ENCODE peak calls at places on chromosomes 11 and 22, in five cellular contexts. One of them, this sample, is unnamed.
A peak's percentile ranks its signal among the peaks of the same experiment; 100 is the strongest.

GRCh38 chr22:19974233-19974861 is 32.7 kb upstream of the TXNRD2 start:
- DNase-seq in EH: peak; percentile 68
- DNase-seq in RWPE1: no peak
- DNase-seq in SHP77 treated with DMSO at 0.1 percent for 48 hours: peak; percentile 86
- DNase-seq in lower lobe of right lung: peak; percentile 66
- DNase-seq in this sample: peak; percentile 92

GRCh38 chr22:29716814-29717213 is 3.0 kb upstream of the CABP7 start:
- DNase-seq in EH: peak; percentile 82
- DNase-seq in RWPE1: no peak
- DNase-seq in SHP77 treated with DMSO at 0.1 percent for 48 hours: no peak
- DNase-seq in lower lobe of right lung: peak; percentile 67
- DNase-seq in this sample: peak; percentile 60

GRCh38 chr11:122697636-122698167 is 42.2 kb downstream of the UBASH3B start:
- DNase-seq in EH: peak; percentile 57
- DNase-seq in RWPE1: peak; percentile 85
- DNase-seq in SHP77 treated with DMSO at 0.1 percent for 48 hours: no peak
- DNase-seq in lower lobe of right lung: no peak
- DNase-seq in this sample: peak; percentile 94

GRCh38 chr11:79160786-79161403 is 279.9 kb downstream of the TENM4 start:
- DNase-seq in EH: no peak
- DNase-seq in RWPE1: no peak
- DNase-seq in SHP77 treated with DMSO at 0.1 percent for 48 hours: no peak
- DNase-seq in lower lobe of right lung: no peak
- DNase-seq in this sample: peak; percentile 63

GRCh38 chr11:121595717-121596156 is 143.0 kb upstream of the SORL1-AS1 start:
- DNase-seq in EH: peak; percentile 100
- DNase-seq in RWPE1: peak; percentile 91
- DNase-seq in SHP77 treated with DMSO at 0.1 percent for 48 hours: no peak
- DNase-seq in lower lobe of right lung: peak; percentile 67
- DNase-seq in this sample: peak; percentile 95

GRCh38 chr11:110463153-110463552 is 33.4 kb downstream of the FDX1 start:
- DNase-seq in EH: peak; percentile 56
- DNase-seq in RWPE1: no peak
- DNase-seq in SHP77 treated with DMSO at 0.1 percent for 48 hours: no peak
- DNase-seq in lower lobe of right lung: peak; percentile 61
- DNase-seq in this sample: no peak

GRCh38 chr11:116808262-116809175 is 14.6 kb downstream of the APOA4 start:
- DNase-seq in EH: peak; percentile 30
- DNase-seq in RWPE1: peak; percentile 32
- DNase-seq in SHP77 treated with DMSO at 0.1 percent for 48 hours: no peak
- DNase-seq in lower lobe of right lung: peak; percentile 85
- DNase-seq in this sample: peak; percentile 76

GRCh38 chr22:21038405-21038804 is 6.0 kb upstream of the SLC7A4 start:
- DNase-seq in EH: peak; percentile 65
- DNase-seq in RWPE1: no peak
- DNase-seq in SHP77 treated with DMSO at 0.1 percent for 48 hours: no peak
- DNase-seq in lower lobe of right lung: no peak
- DNase-seq in this sample: no peak

GRCh38 chr22:46233231-46233630 is 16.9 kb downstream of the CDPF1 start:
- DNase-seq in EH: no peak
- DNase-seq in RWPE1: no peak
- DNase-seq in SHP77 treated with DMSO at 0.1 percent for 48 hours: no peak
- DNase-seq in lower lobe of right lung: no peak
- DNase-seq in this sample: no peak

GRCh38 chr22:47213571-47214230 is 451.3 kb downstream of the TBC1D22A start:
- DNase-seq in EH: no peak
- DNase-seq in RWPE1: peak; percentile 33
- DNase-seq in SHP77 treated with DMSO at 0.1 percent for 48 hours: peak; percentile 16
- DNase-seq in lower lobe of right lung: no peak
- DNase-seq in this sample: peak; percentile 37

GRCh38 chr22:25395468-25395867 is 169.0 kb upstream of the GRK3 start:
- DNase-seq in EH: no peak
- DNase-seq in RWPE1: no peak
- DNase-seq in SHP77 treated with DMSO at 0.1 percent for 48 hours: no peak
- DNase-seq in lower lobe of right lung: no peak
- DNase-seq in this sample: no peak

GRCh38 chr11:125069796-125070195 is 6.7 kb downstream of the SLC37A2 start:
- DNase-seq in EH: peak; percentile 62
- DNase-seq in RWPE1: peak; percentile 40
- DNase-seq in SHP77 treated with DMSO at 0.1 percent for 48 hours: no peak
- DNase-seq in lower lobe of right lung: no peak
- DNase-seq in this sample: no peak

GRCh38 chr11:28490763-28491382 is 382.7 kb downstream of the METTL15 start:
- DNase-seq in EH: peak; percentile 16
- DNase-seq in RWPE1: no peak
- DNase-seq in SHP77 treated with DMSO at 0.1 percent for 48 hours: no peak
- DNase-seq in lower lobe of right lung: no peak
- DNase-seq in this sample: no peak

GRCh38 chr11:118264568-118265470 is 722 bp upstream of the MPZL2 start:
- DNase-seq in EH: no peak
- DNase-seq in RWPE1: no peak
- DNase-seq in SHP77 treated with DMSO at 0.1 percent for 48 hours: no peak
- DNase-seq in lower lobe of right lung: no peak
- DNase-seq in this sample: no peak

GRCh38 chr11:70503201-70503877 is 105.0 kb downstream of the CTTN start:
- DNase-seq in EH: no peak
- DNase-seq in RWPE1: no peak
- DNase-seq in SHP77 treated with DMSO at 0.1 percent for 48 hours: no peak
- DNase-seq in lower lobe of right lung: peak; percentile 36
- DNase-seq in this sample: no peak

GRCh38 chr11:127017482-127017881 is 16.9 kb upstream of the KIRREL3 start:
- DNase-seq in EH: peak; percentile 92
- DNase-seq in RWPE1: peak; percentile 59
- DNase-seq in SHP77 treated with DMSO at 0.1 percent for 48 hours: no peak
- DNase-seq in lower lobe of right lung: no peak
- DNase-seq in this sample: peak; percentile 43

GRCh38 chr22:22520020-22520656 is at the start of gene ZNF280A:
- DNase-seq in EH: no peak
- DNase-seq in RWPE1: no peak
- DNase-seq in SHP77 treated with DMSO at 0.1 percent for 48 hours: no peak
- DNase-seq in lower lobe of right lung: no peak
- DNase-seq in this sample: peak; percentile 17

This sample was measured in trophoblast cell.